ENCODE peak calls at places on chromosomes 3 and 15, in seven cellular contexts. E is aorta; S is GM23248; T is A549; J is astrocyte; Q is CD4-positive, CD25-positive, alpha-beta regulatory T cell; I is HCT116. G is an unnamed sample.
A peak's percentile ranks its signal among the peaks of the same experiment; 100 is the strongest.

GRCh38 chr3:87228316-87228715 is 1.2 kb downstream of the CHMP2B start:
- DNase-seq in E (no peak), S (peak; percentile 75), T (no peak), I (no peak), J (peak; percentile 59), Q (no peak), G (no peak)

GRCh38 chr3:136186330-136186729 is 9.8 kb downstream of the MSL2 start:
- DNase-seq in J (no peak), I (no peak), Q (no peak), T (no peak), E (no peak), S (peak; percentile 25), G (no peak)

GRCh38 chr15:63800739-63801138 is 33.0 kb downstream of the HERC1 start:
- DNase-seq in T (no peak), E (no peak), Q (no peak), I (no peak), S (no peak), J (no peak), G (no peak)

GRCh38 chr3:132535575-132536441 is 61.3 kb upstream of the ACKR4 start:
- DNase-seq in S (peak; percentile 91), T (peak; percentile 15), E (peak; percentile 74), Q (peak; percentile 40), I (peak; percentile 46), J (peak; percentile 71), G (peak; percentile 61)

GRCh38 chr15:66774001-66774814 is 72.2 kb downstream of the SMAD6 start:
- DNase-seq in Q (peak; percentile 42), J (peak; percentile 42), S (peak; percentile 82), I (peak; percentile 72), T (peak; percentile 98), E (peak; percentile 97), G (peak; percentile 92)

GRCh38 chr3:66344846-66345578 is 124.2 kb downstream of the SLC25A26 start:
- DNase-seq in E (no peak), I (no peak), T (no peak), J (no peak), S (peak; percentile 39), Q (no peak), G (no peak)

GRCh38 chr3:46699846-46700523 is 1.2 kb upstream of the TMIE start:
- DNase-seq in E (no peak), S (no peak), T (no peak), Q (no peak), J (no peak), I (no peak), G (no peak)

GRCh38 chr15:77815015-77815414 is 182.3 kb upstream of the LINGO1 start:
- DNase-seq in J (no peak), I (no peak), E (no peak), S (no peak), Q (no peak), T (no peak), G (no peak)

GRCh38 chr3:95758707-95759106 is 1055.7 kb upstream of the EPHA6 start:
- DNase-seq in S (no peak), E (peak; percentile 55), I (no peak), T (no peak), Q (no peak), J (no peak), G (no peak)

GRCh38 chr3:31533169-31533870 is 595 bp downstream of the STT3B start:
- DNase-seq in E (peak; percentile 86), S (peak; percentile 70), T (peak; percentile 27), I (no peak), Q (peak; percentile 67), J (peak; percentile 8), G (peak; percentile 84)

GRCh38 chr3:64022451-64023186 is 675 bp downstream of the PSMD6 start:
- DNase-seq in T (no peak), Q (no peak), J (no peak), S (peak; percentile 72), I (no peak), E (no peak), G (peak; percentile 65)

GRCh38 chr3:71398157-71398836 is 185.2 kb downstream of the FOXP1 start:
- DNase-seq in E (no peak), Q (peak; percentile 39), S (no peak), T (no peak), J (peak; percentile 23), I (no peak), G (no peak)

GRCh38 chr3:13748500-13748899 is 131.4 kb downstream of the WNT7A start:
- DNase-seq in I (no peak), S (no peak), T (no peak), J (no peak), Q (no peak), E (no peak), G (no peak)

GRCh38 chr3:185409957-185410356 is 47.0 kb downstream of the MAP3K13 start:
- DNase-seq in S (no peak), T (no peak), J (no peak), I (no peak), Q (no peak), E (no peak), G (no peak)

GRCh38 chr15:93974804-93975481 is 256.4 kb upstream of the MCTP2 start:
- DNase-seq in J (peak; percentile 33), E (no peak), I (peak; percentile 2), S (peak; percentile 71), Q (no peak), T (peak; percentile 2), G (peak; percentile 13)

GRCh38 chr15:88906551-88906950 is 6.6 kb downstream of the MFGE8 start:
- DNase-seq in J (no peak), I (no peak), Q (no peak), E (no peak), T (no peak), S (no peak), G (no peak)

GRCh38 chr15:60745469-60745971 is 266.6 kb upstream of the ICE2 start:
- DNase-seq in E (no peak), Q (no peak), T (no peak), J (no peak), S (peak; percentile 57), I (no peak), G (no peak)

GRCh38 chr3:35651888-35652287 is 12.6 kb downstream of the ARPP21 start:
- DNase-seq in J (peak; percentile 67), T (peak; percentile 21), I (no peak), E (no peak), Q (no peak), S (no peak), G (no peak)

GRCh38 chr3:115627180-115628074 is 4.1 kb downstream of the GAP43 start:
- DNase-seq in T (no peak), I (no peak), S (no peak), J (no peak), Q (no peak), E (no peak), G (no peak)

GRCh38 chr3:60703008-60703407 is 548.2 kb downstream of the FHIT start:
- DNase-seq in T (no peak), I (no peak), E (no peak), S (no peak), Q (no peak), J (no peak), G (no peak)

GRCh38 chr3:115843206-115843605 is 219.9 kb downstream of the GAP43 start:
- DNase-seq in T (no peak), J (no peak), Q (no peak), S (no peak), I (no peak), E (no peak), G (no peak)

GRCh38 chr3:125582707-125583106 is 12.6 kb downstream of the OSBPL11 start:
- DNase-seq in I (peak; percentile 7), J (no peak), T (no peak), S (peak; percentile 40), Q (no peak), E (no peak), G (no peak)

GRCh38 chr15:39888809-39889208 is 31.3 kb downstream of the GPR176 start:
- DNase-seq in J (no peak), Q (no peak), E (no peak), T (no peak), S (no peak), I (no peak), G (no peak)

GRCh38 chr15:50854594-50855490 is 53.6 kb upstream of the AP4E1 start:
- DNase-seq in T (no peak), J (no peak), I (no peak), E (no peak), S (peak; percentile 40), Q (no peak), G (no peak)

GRCh38 chr3:157543491-157544035 is 40.3 kb upstream of the VEPH1 start:
- DNase-seq in S (peak; percentile 43), T (no peak), J (no peak), E (no peak), Q (no peak), I (no peak), G (no peak)

GRCh38 chr3:27392950-27393679 is 23.9 kb upstream of the NEK10 start:
- DNase-seq in I (no peak), J (no peak), S (no peak), T (no peak), E (no peak), Q (no peak), G (no peak)

DNA sequence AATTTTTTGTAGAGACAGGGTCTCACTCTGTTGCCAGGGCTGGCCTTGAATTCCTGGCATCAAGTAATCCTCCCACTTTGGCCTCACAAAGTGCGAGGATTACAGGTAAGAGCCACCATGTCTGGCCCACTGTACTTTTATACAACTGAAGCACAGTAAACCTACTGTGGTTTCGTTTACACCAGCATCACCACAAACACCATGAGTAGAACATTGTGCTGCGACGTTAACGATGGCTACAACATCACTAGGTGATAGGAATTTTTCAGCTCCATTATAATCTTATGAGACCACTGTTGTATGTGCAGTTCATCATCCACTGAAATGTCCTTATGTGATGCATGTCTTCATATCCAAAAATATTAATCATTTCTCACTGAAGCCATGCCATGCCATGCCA is 11.7 kb downstream of the CTNNB1 start:
- DNase-seq in S (no peak), Q (no peak), T (no peak), I (no peak), J (no peak), E (no peak), G (no peak)
- H3K4me1 ChIP-seq in S (peaks cover 25% of the 10 kb centered on the region), Q (peaks cover 55% of the 10 kb centered on the region), T (peaks cover 46% of the 10 kb centered on the region), I (no peaks in the 10 kb centered on the region), J (peaks cover 2% of the 10 kb centered on the region), E (peaks cover 1% of the 10 kb centered on the region), G (peaks cover 28% of the 10 kb centered on the region)

GRCh38 chr3:122515020-122515468 is 305 bp upstream of the KPNA1 start:
- DNase-seq in Q (no peak), E (no peak), S (no peak), J (no peak), I (no peak), T (no peak), G (no peak)
- H3K4me3 ChIP-seq in Q (peak overlapping the region; percentile 84), E (peak overlapping the region; percentile 81), S (peak overlapping the region; percentile 81), J (peak overlapping the region; percentile 85), I (peak overlapping the region; percentile 81), T (peak overlapping the region; percentile 72), G (peak overlapping the region; percentile 64)

GRCh38 chr15:38882226-38882625 is 317.6 kb upstream of the RASGRP1 start:
- DNase-seq in T (no peak), E (no peak), S (peak; percentile 37), J (no peak), Q (no peak), I (no peak), G (no peak)
- H3K27ac ChIP-seq in T (peak overlapping the region; percentile 49), E (no peak overlapping the region), S (peak overlapping the region; percentile 35), J (no peak overlapping the region), Q (no peak overlapping the region), I (no peak overlapping the region), G (no peak overlapping the region)

GRCh38 chr3:189551007-189551406 is 80.2 kb upstream of the TP63 start:
- DNase-seq in E (no peak), S (no peak), I (no peak), Q (no peak), J (no peak), T (no peak), G (no peak)

GRCh38 chr3:189557824-189558223 is 73.4 kb upstream of the TP63 start:
- DNase-seq in E (no peak), Q (no peak), I (no peak), S (peak; percentile 41), T (no peak), J (peak; percentile 12), G (no peak)

GRCh38 chr3:189555558-189555881 is 75.7 kb upstream of the TP63 start:
- DNase-seq in J (no peak), S (no peak), T (no peak), Q (no peak), I (no peak), E (peak; percentile 52), G (no peak)

GRCh38 chr3:189554868-189555557 is 76.2 kb upstream of the TP63 start:
- DNase-seq in I (no peak), E (peak; percentile 49), S (no peak), T (no peak), Q (no peak), J (no peak), G (no peak)
- H3K4me1 ChIP-seq in I (no peaks in the 10 kb centered on the region), E (no peaks in the 10 kb centered on the region), S (no peaks in the 10 kb centered on the region), T (no peaks in the 10 kb centered on the region), Q (no peaks in the 10 kb centered on the region), J (no peaks in the 10 kb centered on the region), G (no peaks in the 10 kb centered on the region)

G was measured in pancreas.